ENCODE peak calls at places on chromosomes 13 and 19, in four cellular contexts. One of them, this sample, is unnamed.

GRCh38 chr13:93727301-93728141 is 500.9 kb downstream of the GPC6 start:
- DNase-seq in H9: no peak
- DNase-seq in mesenchymal stem cell: peak
- DNase-seq in neuronal stem cell: no peak
- DNase-seq in this sample: peak

GRCh38 chr13:99847318-99847750 is 124.2 kb downstream of the ZIC5 start:
- DNase-seq in H9: no peak
- DNase-seq in mesenchymal stem cell: no peak
- DNase-seq in neuronal stem cell: no peak
- DNase-seq in this sample: no peak

GRCh38 chr19:5719274-5719960 is 529 bp downstream of the LONP1 start:
- DNase-seq in H9: no peak
- DNase-seq in mesenchymal stem cell: peak
- DNase-seq in neuronal stem cell: no peak
- DNase-seq in this sample: peak

GRCh38 chr19:38952395-38953165 is 21.8 kb downstream of the MRPS12 start:
- DNase-seq in H9: peak
- DNase-seq in mesenchymal stem cell: peak
- DNase-seq in neuronal stem cell: no peak
- DNase-seq in this sample: peak

GRCh38 chr19:24002256-24002945 is 84.6 kb upstream of the ZNF254 start:
- DNase-seq in mesenchymal stem cell: no peak
- DNase-seq in neuronal stem cell: no peak
- DNase-seq in H9: no peak
- DNase-seq in this sample: no peak

GRCh38 chr19:10419646-10420443 is 493 bp upstream of the PDE4A start:
- DNase-seq in neuronal stem cell: peak
- DNase-seq in mesenchymal stem cell: peak
- DNase-seq in H9: peak
- DNase-seq in this sample: peak

GRCh38 chr19:3897936-3898335 is 17.5 kb downstream of the ATCAY start:
- DNase-seq in neuronal stem cell: no peak
- DNase-seq in mesenchymal stem cell: no peak
- DNase-seq in H9: no peak
- DNase-seq in this sample: no peak

GRCh38 chr13:57326532-57326931 is 159.5 kb downstream of the PRR20E start:
- DNase-seq in mesenchymal stem cell: no peak
- DNase-seq in H9: no peak
- DNase-seq in neuronal stem cell: no peak
- DNase-seq in this sample: no peak

GRCh38 chr19:40721140-40721486 is 4.2 kb downstream of the ITPKC start:
- DNase-seq in H9: no peak
- DNase-seq in neuronal stem cell: no peak
- DNase-seq in mesenchymal stem cell: no peak
- DNase-seq in this sample: no peak

GRCh38 chr19:17305517-17306284 is at the start of gene MRPL34:
- DNase-seq in mesenchymal stem cell: peak
- DNase-seq in H9: peak
- DNase-seq in neuronal stem cell: peak
- DNase-seq in this sample: peak

GRCh38 chr19:17307876-17308377 is 1.4 kb upstream of the DDA1 start:
- DNase-seq in mesenchymal stem cell: no peak
- DNase-seq in neuronal stem cell: no peak
- DNase-seq in H9: no peak
- DNase-seq in this sample: no peak

GRCh38 chr19:17304386-17305047 is 1.2 kb upstream of the MRPL34 start:
- DNase-seq in neuronal stem cell: no peak
- DNase-seq in H9: no peak
- DNase-seq in mesenchymal stem cell: no peak
- DNase-seq in this sample: no peak

GRCh38 chr19:17305211-17305516 is 508 bp upstream of the MRPL34 start:
- DNase-seq in neuronal stem cell: no peak
- DNase-seq in H9: no peak
- DNase-seq in mesenchymal stem cell: no peak
- DNase-seq in this sample: no peak

GRCh38 chr19:17306285-17306714 is 628 bp downstream of the MRPL34 start:
- DNase-seq in H9: no peak
- DNase-seq in mesenchymal stem cell: no peak
- DNase-seq in neuronal stem cell: no peak
- DNase-seq in this sample: no peak
- H2AFZ ChIP-seq in H9: no peak
- H2AFZ ChIP-seq in mesenchymal stem cell: peak
- H2AFZ ChIP-seq in neuronal stem cell: peak
- H2AFZ ChIP-seq in this sample: peak

GRCh38 chr13:110326263-110326904 is 19.3 kb downstream of the COL4A2 start:
- DNase-seq in mesenchymal stem cell: no peak
- DNase-seq in H9: no peak
- DNase-seq in neuronal stem cell: no peak
- DNase-seq in this sample: no peak
- H3K18ac ChIP-seq in mesenchymal stem cell: peak
- H3K18ac ChIP-seq in H9: peak
- H3K18ac ChIP-seq in neuronal stem cell: peak
- H3K18ac ChIP-seq in this sample: peak

GRCh38 chr13:112974676-112975075 is 5.7 kb downstream of the MCF2L start:
- DNase-seq in neuronal stem cell: no peak
- DNase-seq in H9: no peak
- DNase-seq in mesenchymal stem cell: no peak
- DNase-seq in this sample: no peak
- H2AFZ ChIP-seq in neuronal stem cell: no peak
- H2AFZ ChIP-seq in H9: no peak
- H2AFZ ChIP-seq in mesenchymal stem cell: no peak
- H2AFZ ChIP-seq in this sample: no peak

GRCh38 chr19:51294211-51294976 is 17.1 kb upstream of the IGLON5 start:
- DNase-seq in mesenchymal stem cell: no peak
- DNase-seq in neuronal stem cell: no peak
- DNase-seq in H9: peak
- DNase-seq in this sample: no peak

GRCh38 chr19:51294977-51295375 is 16.5 kb upstream of the IGLON5 start:
- DNase-seq in H9: no peak
- DNase-seq in neuronal stem cell: no peak
- DNase-seq in mesenchymal stem cell: no peak
- DNase-seq in this sample: no peak

GRCh38 chr19:51292971-51293370 is 18.5 kb upstream of the IGLON5 start:
- DNase-seq in neuronal stem cell: no peak
- DNase-seq in H9: peak
- DNase-seq in mesenchymal stem cell: no peak
- DNase-seq in this sample: no peak

GRCh38 chr19:51295382-51296126 is 15.9 kb upstream of the IGLON5 start:
- DNase-seq in neuronal stem cell: no peak
- DNase-seq in mesenchymal stem cell: no peak
- DNase-seq in H9: peak
- DNase-seq in this sample: no peak

DNA sequence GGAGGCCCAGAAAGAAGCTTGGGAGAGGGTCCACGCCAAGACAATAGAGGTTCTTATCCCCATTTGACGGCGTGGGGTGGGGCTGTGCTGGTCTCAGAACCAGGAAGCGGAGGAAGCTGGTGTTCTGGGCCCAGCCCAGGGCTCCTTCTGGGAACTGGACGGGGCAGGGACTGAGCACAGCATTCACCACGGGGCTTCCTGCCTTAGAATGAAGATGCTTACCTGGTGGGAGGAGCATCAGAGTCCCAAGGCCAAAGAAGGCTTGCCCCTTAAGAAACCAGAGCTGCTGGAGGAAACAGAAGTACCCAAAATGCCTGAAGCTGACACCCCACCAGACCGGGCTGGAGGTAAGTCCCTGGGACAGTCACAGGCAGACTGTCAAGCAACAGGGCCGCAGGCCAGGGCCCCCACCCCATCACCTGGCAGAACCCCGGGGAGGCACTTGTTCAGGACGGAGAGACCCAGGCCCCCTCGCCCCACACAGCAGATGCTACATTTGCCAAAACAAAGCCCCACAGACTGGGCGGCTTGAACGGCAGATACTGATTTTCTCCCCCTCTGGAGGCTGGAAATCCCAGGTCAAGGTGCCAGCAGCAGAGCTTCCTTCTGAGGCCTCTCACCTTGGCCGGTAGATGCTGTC is 17.8 kb upstream of the IGLON5 start:
- DNase-seq in neuronal stem cell: no peak
- DNase-seq in mesenchymal stem cell: no peak
- DNase-seq in H9: peak
- DNase-seq in this sample: no peak
- H3K18ac ChIP-seq in neuronal stem cell: peak
- H3K18ac ChIP-seq in mesenchymal stem cell: no peak
- H3K18ac ChIP-seq in H9: peak
- H3K18ac ChIP-seq in this sample: no peak

GRCh38 chr19:35812220-35813042 is at the start of gene PRODH2:
- DNase-seq in mesenchymal stem cell: no peak
- DNase-seq in neuronal stem cell: no peak
- DNase-seq in H9: no peak
- DNase-seq in this sample: no peak

GRCh38 chr19:35805518-35806102 is 7.0 kb downstream of the PRODH2 start:
- DNase-seq in mesenchymal stem cell: no peak
- DNase-seq in neuronal stem cell: no peak
- DNase-seq in H9: no peak
- DNase-seq in this sample: no peak

GRCh38 chr19:35811317-35812219 is 1.1 kb downstream of the PRODH2 start:
- DNase-seq in H9: no peak
- DNase-seq in mesenchymal stem cell: no peak
- DNase-seq in neuronal stem cell: no peak
- DNase-seq in this sample: no peak

GRCh38 chr19:35806597-35806996 is 6.0 kb downstream of the PRODH2 start:
- DNase-seq in H9: no peak
- DNase-seq in mesenchymal stem cell: no peak
- DNase-seq in neuronal stem cell: no peak
- DNase-seq in this sample: no peak

GRCh38 chr19:35807633-35808032 is 5.0 kb downstream of the PRODH2 start:
- DNase-seq in H9: no peak
- DNase-seq in mesenchymal stem cell: no peak
- DNase-seq in neuronal stem cell: no peak
- DNase-seq in this sample: no peak
- H2AFZ ChIP-seq in H9: no peak
- H2AFZ ChIP-seq in mesenchymal stem cell: no peak
- H2AFZ ChIP-seq in neuronal stem cell: no peak
- H2AFZ ChIP-seq in this sample: no peak

GRCh38 chr19:49818691-49819331 is 722 bp downstream of the MED25 start:
- DNase-seq in mesenchymal stem cell: peak
- DNase-seq in H9: no peak
- DNase-seq in neuronal stem cell: no peak
- DNase-seq in this sample: no peak
- H3K18ac ChIP-seq in mesenchymal stem cell: peak
- H3K18ac ChIP-seq in H9: peak
- H3K18ac ChIP-seq in neuronal stem cell: peak
- H3K18ac ChIP-seq in this sample: no peak

GRCh38 chr13:91185294-91185863 is 162.1 kb upstream of the MIR17HG start:
- DNase-seq in mesenchymal stem cell: peak
- DNase-seq in neuronal stem cell: no peak
- DNase-seq in H9: no peak
- DNase-seq in this sample: peak

GRCh38 chr13:91187522-91187921 is 160.0 kb upstream of the MIR17HG start:
- DNase-seq in H9: no peak
- DNase-seq in neuronal stem cell: no peak
- DNase-seq in mesenchymal stem cell: no peak
- DNase-seq in this sample: no peak

GRCh38 chr13:91181892-91182291 is 165.6 kb upstream of the MIR17HG start:
- DNase-seq in neuronal stem cell: no peak
- DNase-seq in mesenchymal stem cell: no peak
- DNase-seq in H9: no peak
- DNase-seq in this sample: no peak

GRCh38 chr13:91184244-91184926 is 163.1 kb upstream of the MIR17HG start:
- DNase-seq in mesenchymal stem cell: peak
- DNase-seq in neuronal stem cell: no peak
- DNase-seq in H9: no peak
- DNase-seq in this sample: no peak
- H2AFZ ChIP-seq in mesenchymal stem cell: no peak
- H2AFZ ChIP-seq in neuronal stem cell: peak
- H2AFZ ChIP-seq in H9: no peak
- H2AFZ ChIP-seq in this sample: no peak